ENCODE peak calls at places on chromosomes 6 and 20, in six cellular contexts. X is thoracic aorta, O is Karpas-422, B is testis, P is PC-3, N is psoas muscle. Q is an unnamed sample. For H3K4me1, the result is how much of the 10 kb centered on the place peaks cover.

GRCh38 chr6:142940487-142940886 is 4.5 kb downstream of the HIVEP2 start:
- DNase-seq in O (no peak), P (no peak), B (no peak), X (no peak), N (no peak), Q (no peak)

GRCh38 chr20:10247440-10247839 is 28.8 kb downstream of the SNAP25 start:
- DNase-seq in P (no peak), X (no peak), N (no peak), O (no peak), B (no peak), Q (no peak)

GRCh38 chr20:50645253-50646068 is 45.9 kb downstream of the RIPOR3 start:
- DNase-seq in N (peak), B (peak), X (no peak), O (no peak), P (peak), Q (no peak)

GRCh38 chr6:53335224-53335994 is 13.3 kb downstream of the ELOVL5 start:
- DNase-seq in N (no peak), P (no peak), X (no peak), O (peak), B (no peak), Q (peak)

GRCh38 chr6:100281471-100281878 is 183.2 kb downstream of the SIM1 start:
- DNase-seq in X (no peak), P (no peak), N (no peak), O (no peak), B (no peak), Q (no peak)

GRCh38 chr6:149861603-149862423 is 2.3 kb downstream of the LRP11 start:
- DNase-seq in X (no peak), N (no peak), B (no peak), O (no peak), P (no peak), Q (no peak)

GRCh38 chr6:41040101-41040910 is 1.3 kb upstream of the UNC5CL start:
- DNase-seq in O (no peak), P (peak), B (no peak), N (no peak), X (no peak), Q (peak)

GRCh38 chr6:113351183-113351834 is 505.8 kb upstream of the MARCKS start:
- DNase-seq in B (no peak), N (no peak), X (no peak), P (peak), O (no peak), Q (no peak)

GRCh38 chr6:135114355-135115145 is 59.9 kb upstream of the HBS1L start:
- DNase-seq in B (no peak), P (no peak), O (peak), N (no peak), X (no peak), Q (no peak)

GRCh38 chr6:169805242-169805838 is 53.9 kb downstream of the ERMARD start:
- DNase-seq in B (no peak), O (no peak), X (no peak), P (no peak), N (no peak), Q (no peak)

GRCh38 chr6:45310118-45310788 is 17.9 kb upstream of the RUNX2 start:
- DNase-seq in X (no peak), O (no peak), B (no peak), N (no peak), P (no peak), Q (peak)

GRCh38 chr6:97524846-97525245 is 241.8 kb upstream of the MMS22L start:
- DNase-seq in O (no peak), X (no peak), N (no peak), P (peak), B (no peak), Q (no peak)

GRCh38 chr6:148611213-148611612 is 135.6 kb upstream of the UST start:
- DNase-seq in N (peak), O (no peak), P (peak), X (peak), B (peak), Q (no peak)

GRCh38 chr20:57080796-57081195 is 185.6 kb downstream of the BMP7 start:
- DNase-seq in P (peak), B (peak), O (no peak), N (no peak), X (no peak), Q (no peak)

GRCh38 chr6:15366879-15367278 is 121.0 kb downstream of the JARID2 start:
- DNase-seq in B (no peak), O (no peak), X (no peak), N (no peak), P (no peak), Q (no peak)

GRCh38 chr6:37092851-37093727 is 76.9 kb upstream of the PIM1 start:
- DNase-seq in N (peak), O (no peak), X (no peak), B (no peak), P (no peak), Q (no peak)

GRCh38 chr6:100462990-100463684 is 1.6 kb downstream of the SIM1 start:
- DNase-seq in N (no peak), X (no peak), O (no peak), B (no peak), P (no peak), Q (no peak)

GRCh38 chr6:15517600-15517999 is 145.2 kb downstream of the DTNBP1 start:
- DNase-seq in P (no peak), X (no peak), N (no peak), B (no peak), O (no peak), Q (no peak)

GRCh38 chr6:85498596-85499258 is 48.8 kb downstream of the NT5E start:
- DNase-seq in X (no peak), P (peak), O (no peak), B (no peak), N (no peak), Q (no peak)

GRCh38 chr6:107495196-107495643 is 5.3 kb downstream of the SOBP start:
- DNase-seq in N (no peak), P (no peak), O (no peak), B (peak), X (no peak), Q (no peak)

GRCh38 chr6:121465101-121465500 is 29.7 kb downstream of the GJA1 start:
- DNase-seq in B (no peak), O (no peak), X (no peak), N (no peak), P (peak), Q (no peak)

GRCh38 chr6:30171677-30172471 is 8.5 kb downstream of the TRIM15 start:
- DNase-seq in X (no peak), O (no peak), P (no peak), N (no peak), B (peak), Q (no peak)

GRCh38 chr6:13796781-13797180 is 17.6 kb downstream of the MCUR1 start:
- DNase-seq in N (no peak), B (no peak), X (no peak), P (peak), O (no peak), Q (no peak)

GRCh38 chr6:132236744-132237143 is 164.5 kb downstream of the MOXD1 start:
- DNase-seq in X (no peak), P (no peak), O (no peak), B (no peak), N (no peak), Q (no peak)

GRCh38 chr6:98325366-98325765 is 509.0 kb upstream of the POU3F2 start:
- DNase-seq in N (no peak), X (no peak), O (no peak), P (no peak), B (no peak), Q (no peak)

DNA sequence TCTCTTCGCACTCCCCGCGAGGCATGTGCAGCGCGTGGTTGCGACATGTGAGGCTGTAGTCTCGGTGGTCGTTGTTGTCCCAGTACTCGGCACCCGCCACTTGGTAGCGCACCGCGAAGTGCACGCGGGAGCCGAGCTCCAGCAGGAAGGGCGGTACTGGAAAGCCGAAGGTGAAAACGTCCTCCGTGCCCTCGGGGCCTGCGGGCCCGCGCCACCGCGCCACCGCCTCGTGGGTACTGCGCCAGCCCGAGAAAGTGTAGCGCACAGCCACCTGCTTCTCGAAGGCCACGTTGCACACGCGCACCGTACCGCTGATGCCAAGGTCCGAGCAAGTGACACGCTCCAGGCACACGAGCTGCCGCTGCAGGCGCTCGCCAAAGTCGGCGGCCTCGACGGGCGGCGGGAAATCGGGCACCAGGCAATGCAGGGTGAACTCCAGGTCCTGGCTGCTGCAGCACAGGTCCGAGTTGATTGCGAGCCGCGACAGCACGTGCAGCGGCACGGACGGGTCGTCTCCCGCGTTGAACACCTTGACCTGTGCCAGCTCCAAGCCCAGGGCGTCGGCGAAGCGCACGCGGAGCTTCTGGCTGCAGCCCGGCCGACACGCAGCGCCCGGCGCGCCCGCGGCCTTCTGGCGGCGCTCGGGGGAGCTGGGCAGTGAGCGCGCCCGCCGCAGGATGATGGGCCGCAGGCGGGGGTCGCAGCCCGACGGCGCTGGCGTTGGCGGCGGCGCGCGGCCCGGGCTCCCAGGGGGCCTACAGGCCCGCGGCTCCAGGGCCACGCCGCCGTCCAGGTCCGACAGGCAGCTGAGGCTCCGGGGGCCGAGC is 840 bp downstream of the PPP1R3D start:
- DNase-seq in N (peak), B (peak), X (no peak), P (peak), O (no peak), Q (no peak)
- H3K4me1 ChIP-seq in N (half or more), B (under half), X (under half), P (under half), O (under half), Q (under half)

DNA sequence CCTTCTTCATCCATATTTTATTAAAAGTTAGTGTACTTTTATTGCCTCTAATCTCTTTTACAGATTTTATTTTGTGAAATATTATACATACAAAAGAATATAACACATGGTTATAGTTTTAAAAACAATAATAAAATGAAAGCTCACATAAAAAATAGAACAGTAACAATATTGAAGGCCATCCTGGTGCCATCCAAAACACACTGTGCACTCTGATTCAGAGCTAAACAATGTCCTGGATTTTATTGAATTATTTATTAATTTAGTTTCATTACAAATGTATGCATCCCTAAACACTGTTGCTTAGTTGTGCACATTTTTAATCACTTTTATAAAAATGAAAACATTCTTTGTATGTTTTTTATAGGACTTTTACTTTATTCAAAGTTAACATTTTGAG is 32.9 kb downstream of the RNF217 start:
- DNase-seq in P (peak), N (no peak), B (no peak), X (no peak), O (no peak), Q (no peak)
- H3K4me1 ChIP-seq in P (under half), N (half or more), B (under half), X (under half), O (under half), Q (under half)

DNA sequence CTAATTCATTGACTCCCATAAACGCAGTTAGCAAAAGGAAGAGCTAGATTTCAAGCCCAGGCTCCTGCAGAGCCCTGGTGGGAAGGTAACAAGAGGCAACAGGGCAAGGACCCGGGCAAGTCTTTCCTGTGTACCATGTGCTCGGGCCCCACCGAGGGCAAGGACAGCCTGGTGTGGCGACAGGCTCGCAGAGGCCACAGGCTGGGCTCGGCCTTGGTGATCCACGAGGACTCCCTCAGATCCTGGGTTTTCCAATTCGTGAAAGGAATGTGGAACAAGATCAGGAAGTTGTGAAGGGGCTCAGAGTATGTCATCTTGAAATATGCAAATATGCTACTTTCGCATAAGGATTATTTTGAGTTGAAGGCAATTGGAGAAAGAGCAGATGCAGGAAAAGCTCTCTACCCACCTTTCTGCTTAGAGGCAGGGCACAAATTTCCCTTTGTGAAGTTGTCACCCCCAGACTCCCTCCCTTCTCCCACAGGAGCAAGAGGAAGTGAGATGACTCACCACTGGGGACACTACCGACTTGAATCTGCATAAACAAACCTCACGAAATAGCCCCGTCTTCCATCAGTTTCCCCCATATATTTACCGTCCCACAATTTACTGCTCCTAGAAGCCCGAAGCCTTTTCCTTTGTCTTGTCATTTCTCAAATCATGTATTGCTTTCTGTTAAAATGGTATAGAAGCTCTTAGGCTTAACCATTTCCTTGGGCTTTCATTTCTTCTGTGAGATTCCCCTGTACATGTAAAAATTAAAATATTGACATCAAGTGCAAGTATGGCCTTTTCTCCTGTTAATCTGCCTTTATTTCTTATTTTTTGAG is 79.0 kb downstream of the PSMG4 start:
- DNase-seq in P (peak), N (no peak), B (no peak), O (no peak), X (no peak), Q (no peak)
- H3K4me1 ChIP-seq in P (under half), N (half or more), B (under half), O (under half), X (under half), Q (under half)

GRCh38 chr6:47245745-47246371 is 63.8 kb downstream of the TNFRSF21 start:
- DNase-seq in N (no peak), X (no peak), O (no peak), B (no peak), P (no peak), Q (no peak)

GRCh38 chr6:47246556-47246955 is 63.1 kb downstream of the TNFRSF21 start:
- DNase-seq in N (no peak), O (no peak), P (no peak), B (no peak), X (no peak), Q (no peak)

GRCh38 chr6:47240277-47240890 is 69.3 kb downstream of the TNFRSF21 start:
- DNase-seq in N (no peak), O (no peak), X (no peak), P (no peak), B (no peak), Q (no peak)

GRCh38 chr6:47241742-47242482 is 67.8 kb downstream of the TNFRSF21 start:
- DNase-seq in N (no peak), B (no peak), X (no peak), P (no peak), O (no peak), Q (no peak)

DNA sequence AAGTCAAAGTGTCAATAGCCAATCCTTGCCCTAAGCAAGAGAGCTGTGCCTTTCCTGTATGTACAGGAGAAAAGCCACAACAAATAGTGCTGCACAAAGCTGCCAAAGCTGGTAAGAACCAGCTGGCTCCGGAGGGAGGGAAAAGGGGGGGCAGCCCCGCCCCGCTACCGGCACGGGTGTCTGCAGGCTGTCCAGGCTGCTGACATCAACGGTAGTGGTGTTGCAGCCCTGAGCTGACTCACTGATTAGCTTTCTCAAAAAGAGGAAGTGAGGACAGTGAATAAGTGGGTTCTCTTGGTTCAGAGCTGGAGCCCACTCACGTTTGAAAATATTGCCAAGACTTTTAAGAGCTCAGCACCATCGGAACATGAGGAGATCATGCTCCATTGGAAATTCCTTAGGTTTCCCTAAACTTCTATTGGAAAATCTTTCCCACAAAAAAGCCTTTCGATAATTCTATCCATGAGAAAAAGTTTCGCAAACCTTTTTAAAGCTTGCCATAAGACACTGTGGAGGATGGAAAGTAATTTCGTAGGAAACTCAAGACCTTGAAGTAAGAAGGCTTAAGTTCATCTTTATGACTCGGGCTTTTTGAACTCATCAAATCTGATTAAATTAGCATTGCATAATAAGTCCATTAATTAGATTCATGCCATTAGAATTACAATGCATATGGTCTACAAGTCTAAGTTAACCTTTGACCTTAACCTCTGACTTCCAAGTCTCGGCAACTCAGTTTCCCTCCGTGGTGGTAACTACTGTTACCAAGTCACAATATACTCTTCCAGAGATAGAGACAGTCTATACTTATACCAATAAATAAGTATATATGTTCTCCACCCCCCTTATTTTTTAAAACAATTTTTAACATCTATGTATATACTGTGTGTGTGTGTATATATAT is 67.0 kb downstream of the TNFRSF21 start:
- DNase-seq in X (no peak), O (peak), N (peak), B (peak), P (peak), Q (no peak)
- H3K4me1 ChIP-seq in X (under half), O (under half), N (under half), B (under half), P (under half), Q (under half)

Q was measured in CD4-positive, CD25-positive, alpha-beta regulatory T cell.